ENCODE peak calls at places on chromosomes 4 and X, in five cellular contexts. U is brain microvascular endothelial cell, K is esophagus squamous epithelium, L is neural progenitor cell, O is tibial artery. A is an unnamed sample.

GRCh38 chrX:106927023-106927422 is 6.8 kb downstream of the CLDN2 start:
- DNase-seq in U (no peak), K (no peak), L (no peak), O (no peak), A (no peak)

GRCh38 chr4:181427076-181427475 is 816.1 kb upstream of the TENM3 start:
- DNase-seq in U (no peak), K (no peak), L (no peak), O (no peak), A (no peak)

GRCh38 chr4:86661006-86661405 is 66.9 kb downstream of the PTPN13 start:
- DNase-seq in U (no peak), K (no peak), L (no peak), O (no peak), A (peak; percentile 56)

GRCh38 chrX:152220612-152221011 is 82.2 kb upstream of the MAGEA10 start:
- DNase-seq in U (peak; percentile 74), K (no peak), L (no peak), O (no peak), A (no peak)

GRCh38 chr4:6471303-6472007 is 959 bp downstream of the PPP2R2C start:
- DNase-seq in U (no peak), K (no peak), L (peak; percentile 34), O (peak; percentile 53), A (no peak)

GRCh38 chr4:14434483-14434882 is 567.8 kb upstream of the CPEB2 start:
- DNase-seq in U (peak; percentile 9), K (no peak), L (no peak), O (no peak), A (no peak)

GRCh38 chr4:41304221-41304620 is 47.5 kb downstream of the UCHL1 start:
- DNase-seq in U (no peak), K (no peak), L (no peak), O (no peak), A (no peak)

GRCh38 chr4:102518703-102519131 is 17.6 kb downstream of the NFKB1 start:
- DNase-seq in U (no peak), K (no peak), L (peak; percentile 21), O (no peak), A (no peak)

GRCh38 chrX:33194876-33195433 is 16.4 kb downstream of the DMD start:
- DNase-seq in U (no peak), K (no peak), L (peak; percentile 38), O (no peak), A (no peak)

GRCh38 chr4:124478518-124478917 is 234.0 kb downstream of the ANKRD50 start:
- DNase-seq in U (no peak), K (no peak), L (no peak), O (no peak), A (no peak)

GRCh38 chr4:7210818-7211217 is 18.5 kb downstream of the SORCS2 start:
- DNase-seq in U (peak; percentile 62), K (no peak), L (no peak), O (no peak), A (no peak)

GRCh38 chr4:37998225-37998624 is 38.0 kb downstream of the PTTG2 start:
- DNase-seq in U (no peak), K (no peak), L (no peak), O (no peak), A (no peak)

GRCh38 chrX:135185795-135186443 is 14.7 kb upstream of the CT55 start:
- DNase-seq in U (peak; percentile 48), K (no peak), L (peak; percentile 65), O (no peak), A (peak; percentile 37)

GRCh38 chr4:3521621-3522325 is 10.4 kb downstream of the LRPAP1 start:
- DNase-seq in U (no peak), K (no peak), L (no peak), O (peak; percentile 59), A (no peak)

GRCh38 chr4:159639924-159640323 is 537.0 kb downstream of the RAPGEF2 start:
- DNase-seq in U (no peak), K (no peak), L (no peak), O (no peak), A (no peak)
- TF ChIP-seq CTCF in U (no peak), K (no peak), L (no peak), O (no peak), A (no peak)

GRCh38 chrX:154349979-154350378 is 24.5 kb downstream of the FLNA start:
- DNase-seq in U (no peak), K (no peak), L (no peak), O (no peak), A (no peak)
- TF ChIP-seq CTCF in U (no peak), K (no peak), L (no peak), O (no peak), A (no peak)

GRCh38 chr4:70269674-70270073 is 27.3 kb downstream of the CSN3 start:
- DNase-seq in U (no peak), K (no peak), L (peak; percentile 12), O (no peak), A (peak; percentile 18)
- TF ChIP-seq CTCF in U (no peak), K (no peak), L (peak; percentile 43), O (no peak), A (peak; percentile 60)

GRCh38 chr4:157217708-157218107 is 2.8 kb upstream of the GRIA2 start:
- DNase-seq in U (no peak), K (no peak), L (peak; percentile 35), O (no peak), A (no peak)
- TF ChIP-seq CTCF in U (peak; percentile 53), K (no peak), L (peak; percentile 75), O (peak; percentile 51), A (peak; percentile 49)

GRCh38 chr4:149690726-149691125 is 124.9 kb downstream of the IQCM start:
- DNase-seq in U (no peak), K (no peak), L (no peak), O (no peak), A (no peak)
- TF ChIP-seq CTCF in U (peak; percentile 40), K (no peak), L (peak; percentile 49), O (no peak), A (no peak)

GRCh38 chr4:132228676-132229075 is 920.4 kb upstream of the PCDH10 start:
- DNase-seq in U (no peak), K (no peak), L (no peak), O (no peak), A (no peak)

GRCh38 chr4:132230025-132230424 is 919.1 kb upstream of the PCDH10 start:
- DNase-seq in U (no peak), K (no peak), L (no peak), O (no peak), A (no peak)

DNA sequence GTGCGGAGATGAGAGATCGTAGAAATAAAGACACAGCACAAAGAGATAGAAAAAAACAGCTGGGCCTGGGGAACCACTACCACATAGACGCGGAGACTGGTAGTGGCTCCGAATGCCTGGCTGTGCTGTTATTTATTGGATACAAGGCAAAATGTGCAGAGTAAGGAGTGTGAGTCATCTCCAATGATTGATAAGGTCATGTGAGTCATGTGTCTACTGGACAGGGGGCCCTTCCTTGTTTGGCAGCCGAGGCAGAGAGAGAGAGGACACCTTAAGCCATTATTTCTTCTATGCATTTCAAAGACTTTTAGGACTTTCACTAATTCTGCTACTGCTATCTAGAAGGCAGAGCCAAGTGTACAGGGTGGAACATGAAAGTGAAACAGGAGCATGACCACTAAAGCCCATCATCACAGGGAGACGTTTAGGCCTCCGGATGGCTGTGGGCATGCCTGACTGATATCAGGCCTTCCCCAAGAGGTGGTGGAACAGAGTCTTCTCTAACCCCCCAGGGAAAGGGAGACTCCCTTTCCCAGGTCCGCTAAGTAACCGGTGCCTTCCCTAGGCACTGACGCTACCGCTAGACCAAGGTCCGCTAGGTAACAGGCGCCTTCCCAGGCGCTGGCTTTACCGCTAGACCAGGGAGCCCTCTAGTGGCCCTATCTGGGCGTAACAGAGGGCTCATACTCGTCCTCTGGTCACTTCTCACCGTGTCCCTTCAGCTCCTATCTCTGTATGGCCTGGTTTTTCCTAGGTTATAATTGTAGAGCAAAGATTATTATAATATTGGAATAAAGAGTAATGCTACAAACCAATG is 921.5 kb upstream of the PCDH10 start:
- DNase-seq in U (peak; percentile 9), K (no peak), L (peak; percentile 88), O (no peak), A (peak; percentile 3)
- TF ChIP-seq CTCF in U (peak; percentile 62), K (no peak), L (peak; percentile 78), O (no peak), A (peak; percentile 82)

DNA sequence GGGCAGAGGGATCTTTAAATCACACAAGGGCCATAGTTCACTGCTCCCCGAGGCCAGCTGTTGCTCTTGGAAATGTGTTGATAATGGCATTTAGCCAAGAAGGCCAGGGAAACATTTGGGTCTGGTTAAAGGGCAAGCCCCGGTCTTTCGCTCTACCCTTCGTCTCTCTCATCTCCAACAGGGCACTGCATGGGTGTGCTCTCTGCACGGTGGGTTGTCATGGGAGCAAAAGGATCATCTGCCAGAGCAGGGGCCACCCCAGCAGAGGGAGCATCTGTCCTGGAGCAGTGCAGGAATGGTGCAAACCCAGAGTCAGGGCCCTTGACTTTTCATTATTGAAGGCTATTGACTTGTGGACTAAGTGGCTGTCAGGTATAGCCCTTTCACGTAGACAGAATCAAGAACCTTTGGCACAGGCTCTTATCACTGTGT is 22.7 kb upstream of the PGRMC2 start:
- DNase-seq in U (no peak), K (no peak), L (peak; percentile 47), O (no peak), A (no peak)
- TF ChIP-seq CTCF in U (peak; percentile 64), K (no peak), L (peak; percentile 49), O (no peak), A (no peak)

A was measured in LNCaP clone FGC.